ENCODE peak calls at places on chromosomes 4 and X, in ten cellular contexts. V is H1, L is ovary, S is IMR-90, A is upper lobe of left lung, J is lower leg skin, Y is A549, N is GM12892, X is endothelial cell of umbilical vein, H is testis. I is an unnamed sample.

GRCh38 chr4:110364911-110365520 is 110.9 kb upstream of the ENPEP start:
- DNase-seq in Y (no peak), A (no peak), X (no peak), N (no peak), L (no peak), J (no peak), H (no peak), V (no peak), S (no peak), I (no peak)

GRCh38 chr4:20805716-20806115 is 105.5 kb downstream of the PACRGL start:
- DNase-seq in X (peak), J (no peak), N (no peak), V (no peak), S (no peak), A (no peak), Y (no peak), H (no peak), L (no peak), I (no peak)

GRCh38 chr4:158914178-158914577 is 145.4 kb downstream of the FNIP2 start:
- DNase-seq in H (no peak), S (peak), X (peak), A (no peak), J (no peak), V (no peak), Y (peak), N (no peak), L (no peak), I (no peak)

GRCh38 chr4:145716200-145716599 is 36.3 kb downstream of the C4orf51 start:
- DNase-seq in V (no peak), L (no peak), N (no peak), Y (no peak), S (peak), A (no peak), H (no peak), J (no peak), X (no peak), I (no peak)

GRCh38 chr4:22410645-22411247 is 105.1 kb downstream of the ADGRA3 start:
- DNase-seq in Y (no peak), V (no peak), L (no peak), A (no peak), S (peak), N (no peak), J (no peak), X (peak), H (no peak), I (peak)

GRCh38 chr4:71132486-71132885 is 139.0 kb downstream of the DCK start:
- DNase-seq in N (no peak), S (peak), V (no peak), H (no peak), X (no peak), L (no peak), A (no peak), J (no peak), Y (no peak), I (no peak)

GRCh38 chr4:75494563-75494962 is 19.6 kb downstream of the RCHY1 start:
- DNase-seq in N (no peak), X (no peak), L (no peak), H (no peak), A (no peak), J (no peak), V (no peak), Y (no peak), S (peak), I (no peak)

GRCh38 chrX:109393859-109394258 is 88.0 kb downstream of the GUCY2F start:
- DNase-seq in N (no peak), Y (no peak), J (no peak), S (no peak), V (no peak), L (no peak), A (no peak), H (no peak), X (no peak), I (peak)

GRCh38 chr4:62377245-62377644 is 1177.1 kb downstream of the ADGRL3 start:
- DNase-seq in X (no peak), S (no peak), N (no peak), A (no peak), V (no peak), Y (no peak), L (no peak), H (no peak), J (no peak), I (no peak)
- TF ChIP-seq POLR2A in X (no peak), S (no peak), N (no peak), A (no peak), V (no peak), Y (no peak), L (no peak), H (no peak), J (no peak), I (no peak)

GRCh38 chrX:42602136-42602535 is 175.8 kb downstream of the PPP1R2C start:
- DNase-seq in V (no peak), N (no peak), Y (no peak), S (no peak), H (no peak), A (no peak), L (no peak), J (no peak), X (no peak), I (no peak)

GRCh38 chrX:42603016-42603415 is 174.9 kb downstream of the PPP1R2C start:
- DNase-seq in S (no peak), X (no peak), A (no peak), V (no peak), J (no peak), L (no peak), N (no peak), H (no peak), Y (no peak), I (no peak)

GRCh38 chrX:42604302-42604701 is 173.7 kb downstream of the PPP1R2C start:
- DNase-seq in J (no peak), H (no peak), Y (no peak), S (no peak), X (no peak), N (no peak), A (no peak), L (no peak), V (no peak), I (no peak)

GRCh38 chrX:42606591-42606990 is 171.4 kb downstream of the PPP1R2C start:
- DNase-seq in X (no peak), N (no peak), Y (no peak), L (no peak), A (no peak), S (no peak), H (no peak), V (no peak), J (no peak), I (no peak)

GRCh38 chrX:42602566-42602965 is 175.4 kb downstream of the PPP1R2C start:
- DNase-seq in N (no peak), V (no peak), L (no peak), J (no peak), A (no peak), S (no peak), X (no peak), Y (no peak), H (no peak), I (no peak)
- TF ChIP-seq POLR2A in N (no peak), V (no peak), L (no peak), J (no peak), A (no peak), S (no peak), X (no peak), Y (no peak), H (no peak), I (no peak)

GRCh38 chrX:48937065-48937907 is 18.5 kb upstream of the PIM2 start:
- DNase-seq in A (peak), Y (no peak), S (no peak), X (no peak), V (peak), J (peak), L (no peak), H (peak), N (peak), I (peak)
- TF ChIP-seq POLR2A in A (no peak), Y (no peak), S (no peak), X (no peak), V (no peak), J (no peak), L (no peak), H (no peak), N (no peak), I (peak)

GRCh38 chrX:54182194-54182863 is 725 bp downstream of the FAM120C start:
- DNase-seq in Y (peak), X (peak), S (no peak), V (peak), N (peak), A (peak), J (peak), L (peak), H (peak), I (peak)
- TF ChIP-seq POLR2A in Y (peak), X (peak), S (no peak), V (peak), N (peak), A (no peak), J (no peak), L (no peak), H (no peak), I (peak)

GRCh38 chr4:38323141-38323634 is 340.8 kb upstream of the KLF3 start:
- DNase-seq in H (no peak), A (no peak), Y (no peak), V (no peak), J (no peak), X (no peak), N (no peak), S (peak), L (no peak), I (peak)
- TF ChIP-seq POLR2A in H (no peak), A (no peak), Y (no peak), V (peak), J (no peak), X (no peak), N (peak), S (no peak), L (no peak), I (peak)

DNA sequence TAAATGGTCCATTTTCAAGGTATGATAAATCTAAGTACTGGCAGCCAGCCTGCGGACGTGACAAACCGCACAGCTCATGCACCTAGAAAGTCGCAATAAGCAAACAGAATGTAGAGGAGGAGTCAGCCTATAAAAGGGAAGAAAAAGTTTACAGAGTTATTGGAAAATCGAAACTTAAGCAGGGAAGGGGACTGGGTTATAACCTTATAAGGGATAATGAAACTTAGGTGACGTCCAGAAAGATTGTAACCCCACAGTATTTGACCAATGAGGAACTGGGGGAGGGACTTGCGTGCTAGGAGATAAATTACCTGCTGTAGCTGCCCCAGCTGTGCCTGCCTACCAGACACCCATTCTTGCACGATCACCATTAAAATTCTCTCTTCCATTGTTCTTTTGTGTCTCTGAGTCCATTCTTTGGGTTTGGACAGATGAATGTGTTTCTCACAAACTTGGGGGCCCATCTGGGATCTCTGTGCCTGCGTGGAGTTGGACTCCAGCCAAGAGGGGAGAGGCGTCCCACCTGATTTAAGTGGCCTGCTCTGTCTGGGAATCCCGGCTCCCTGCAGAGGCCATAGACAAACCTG is 61.0 kb downstream of the ZCCHC12 start:
- DNase-seq in X (no peak), H (no peak), J (no peak), Y (no peak), S (no peak), V (no peak), L (no peak), A (no peak), N (no peak), I (no peak)
- TF ChIP-seq POLR2A in X (no peak), H (no peak), J (no peak), Y (no peak), S (no peak), V (no peak), L (no peak), A (no peak), N (no peak), I (no peak)

GRCh38 chr4:152399246-152399645 is 136.6 kb downstream of the FBXW7 start:
- DNase-seq in S (no peak), Y (no peak), N (no peak), J (no peak), L (no peak), A (no peak), V (no peak), X (no peak), H (no peak), I (no peak)

GRCh38 chr4:152398060-152398459 is 137.8 kb downstream of the FBXW7 start:
- DNase-seq in Y (no peak), H (no peak), L (no peak), N (no peak), V (no peak), X (no peak), S (peak), A (no peak), J (no peak), I (no peak)

GRCh38 chr4:152401424-152401823 is 134.5 kb downstream of the FBXW7 start:
- DNase-seq in Y (no peak), S (no peak), L (no peak), A (no peak), V (no peak), H (no peak), J (no peak), N (no peak), X (no peak), I (no peak)
- TF ChIP-seq POLR2A in Y (no peak), S (no peak), L (no peak), A (no peak), V (no peak), H (no peak), J (no peak), N (no peak), X (no peak), I (no peak)

GRCh38 chrX:66005832-66006449 is 33.9 kb downstream of the VSIG4 start:
- DNase-seq in L (no peak), S (no peak), N (no peak), V (no peak), H (no peak), Y (no peak), X (no peak), A (no peak), J (no peak), I (peak)

GRCh38 chrX:66007851-66008250 is 32.0 kb downstream of the VSIG4 start:
- DNase-seq in S (no peak), A (no peak), N (no peak), V (no peak), J (no peak), Y (no peak), L (no peak), H (no peak), X (no peak), I (no peak)

GRCh38 chrX:66002832-66003680 is 36.8 kb downstream of the VSIG4 start:
- DNase-seq in L (no peak), S (no peak), H (no peak), V (no peak), Y (no peak), X (no peak), N (no peak), J (no peak), A (no peak), I (no peak)

GRCh38 chrX:66008403-66008970 is 31.4 kb downstream of the VSIG4 start:
- DNase-seq in H (no peak), Y (no peak), N (no peak), A (no peak), V (no peak), X (no peak), S (no peak), L (no peak), J (no peak), I (no peak)

GRCh38 chrX:66004928-66005831 is 34.7 kb downstream of the VSIG4 start:
- DNase-seq in N (no peak), H (no peak), V (no peak), L (no peak), A (no peak), S (no peak), X (no peak), Y (no peak), J (no peak), I (peak)
- TF ChIP-seq POLR2A in N (no peak), H (no peak), V (no peak), L (no peak), A (no peak), S (no peak), X (no peak), Y (no peak), J (no peak), I (no peak)

GRCh38 chr4:41935652-41936021 is 408 bp downstream of the TMEM33 start:
- DNase-seq in Y (peak), S (peak), X (no peak), N (no peak), H (no peak), A (no peak), L (no peak), J (no peak), V (no peak), I (peak)

GRCh38 chr4:41933997-41934812 is 1.0 kb upstream of the TMEM33 start:
- DNase-seq in A (no peak), L (no peak), V (no peak), H (peak), N (no peak), J (no peak), S (no peak), X (no peak), Y (no peak), I (peak)

GRCh38 chr4:41939016-41939623 is 3.9 kb downstream of the TMEM33 start:
- DNase-seq in N (no peak), S (peak), L (no peak), H (no peak), X (no peak), J (peak), A (peak), Y (no peak), V (no peak), I (peak)

GRCh38 chr4:41932988-41933387 is 2.2 kb upstream of the TMEM33 start:
- DNase-seq in S (no peak), N (no peak), L (no peak), V (no peak), J (no peak), Y (no peak), A (no peak), X (no peak), H (no peak), I (no peak)

DNA sequence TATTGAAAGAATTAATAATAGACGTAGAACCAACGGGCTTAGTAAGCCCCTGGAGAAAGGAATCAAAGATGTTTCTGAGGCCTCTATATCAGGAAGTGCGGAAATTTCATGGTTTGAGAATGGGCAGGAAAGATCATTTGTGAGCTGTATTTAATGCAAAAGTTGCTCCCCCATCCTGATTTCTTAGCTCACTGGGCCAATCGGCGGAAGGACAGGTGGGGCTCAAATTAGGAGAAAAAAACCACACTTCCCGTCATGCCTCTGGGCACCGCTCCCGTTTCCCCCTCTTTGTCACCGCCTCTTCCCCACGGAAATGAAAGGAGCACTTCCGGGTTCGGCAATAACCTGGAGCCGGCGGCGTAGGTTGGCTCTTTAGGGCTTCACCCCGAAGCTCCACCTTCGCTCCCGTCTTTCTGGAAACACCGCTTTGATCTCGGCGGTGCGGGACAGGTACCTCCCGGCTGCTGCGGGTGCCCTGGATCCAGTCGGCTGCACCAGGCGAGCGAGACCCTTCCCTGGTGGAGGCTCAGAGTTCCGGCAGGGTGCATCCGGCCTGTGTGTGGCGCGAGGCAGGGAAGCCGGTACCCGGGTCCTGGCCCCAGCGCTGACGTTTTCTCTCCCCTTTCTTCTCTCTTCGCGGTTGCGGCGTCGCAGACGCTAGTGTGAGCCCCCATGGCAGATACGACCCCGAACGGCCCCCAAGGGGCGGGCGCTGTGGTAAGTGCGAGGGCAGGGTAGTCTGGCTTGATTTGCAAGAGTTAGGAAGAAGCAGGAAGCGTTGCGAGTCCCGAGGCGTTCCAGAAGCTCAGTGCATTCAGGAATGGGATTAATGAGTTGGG is at the start of gene TMEM33:
- DNase-seq in H (peak), A (peak), S (peak), L (peak), X (peak), J (peak), Y (peak), V (peak), N (peak), I (peak)
- TF ChIP-seq POLR2A in H (no peak), A (no peak), S (peak), L (peak), X (peak), J (no peak), Y (peak), V (peak), N (peak), I (peak)

I was measured in erythroblast.